ENCODE peak calls at places on chromosomes 12 and 14, in eight cellular contexts. S is renal cortical epithelial cell, W is NCI-H774, X is choroid plexus epithelial cell, I is NCI-H1105, T is COR-L47, E is Right ventricle myocardium superior, F is tibial artery. Q is an unnamed sample.

GRCh38 chr14:50007123-50007903 is 109.1 kb downstream of the VCPKMT start:
- DNase-seq in S (no peak), W (no peak), X (no peak), I (no peak), T (no peak), E (no peak), F (no peak), Q (peak; percentile 92)

GRCh38 chr14:89382487-89383170 is 34.4 kb downstream of the FOXN3 start:
- DNase-seq in S (no peak), W (no peak), X (no peak), I (no peak), T (no peak), E (no peak), F (no peak), Q (no peak)

GRCh38 chr12:105278043-105278697 is 42.2 kb upstream of the APPL2 start:
- DNase-seq in S (no peak), W (no peak), X (peak; percentile 56), I (no peak), T (no peak), E (no peak), F (no peak), Q (peak; percentile 30)

GRCh38 chr12:116726749-116727148 is 11.1 kb downstream of the SPRING1 start:
- DNase-seq in S (peak; percentile 37), W (no peak), X (peak; percentile 33), I (no peak), T (no peak), E (no peak), F (no peak), Q (no peak)

GRCh38 chr14:23437142-23438129 is 2.0 kb upstream of the MYH7 start:
- DNase-seq in S (no peak), W (no peak), X (no peak), I (no peak), T (no peak), E (no peak), F (peak; percentile 24), Q (no peak)

GRCh38 chr14:100476012-100476822 is 111.0 kb downstream of the BEGAIN start:
- DNase-seq in S (peak; percentile 81), W (no peak), X (peak; percentile 93), I (no peak), T (peak; percentile 90), E (no peak), F (no peak), Q (peak; percentile 74)

GRCh38 chr12:96117460-96117859 is 76.7 kb upstream of the ELK3 start:
- DNase-seq in S (no peak), W (no peak), X (no peak), I (no peak), T (no peak), E (no peak), F (no peak), Q (no peak)

GRCh38 chr12:120856980-120857379 is 47.2 kb downstream of the SPPL3 start:
- DNase-seq in S (no peak), W (no peak), X (no peak), I (no peak), T (no peak), E (no peak), F (no peak), Q (peak; percentile 26)

GRCh38 chr14:77681196-77682157 is 26.3 kb downstream of the ALKBH1 start:
- DNase-seq in S (peak; percentile 30), W (no peak), X (peak; percentile 35), I (no peak), T (peak; percentile 62), E (no peak), F (no peak), Q (no peak)

GRCh38 chr12:95158919-95159318 is 58.3 kb downstream of the FGD6 start:
- DNase-seq in S (no peak), W (no peak), X (no peak), I (no peak), T (no peak), E (no peak), F (no peak), Q (no peak)

GRCh38 chr14:76811561-76811960 is 1.1 kb downstream of the ANGEL1 start:
- DNase-seq in S (peak; percentile 56), W (no peak), X (peak; percentile 30), I (no peak), T (no peak), E (no peak), F (no peak), Q (no peak)

GRCh38 chr14:96905825-96906224 is 108.6 kb downstream of the VRK1 start:
- DNase-seq in S (no peak), W (no peak), X (peak; percentile 10), I (no peak), T (no peak), E (peak; percentile 52), F (no peak), Q (no peak)

GRCh38 chr12:22333186-22333745 is 1.2 kb downstream of the ST8SIA1 start:
- DNase-seq in S (no peak), W (no peak), X (peak; percentile 54), I (no peak), T (no peak), E (no peak), F (no peak), Q (no peak)

GRCh38 chr12:85155791-85156190 is 119.6 kb downstream of the LRRIQ1 start:
- DNase-seq in S (peak; percentile 47), W (no peak), X (peak; percentile 73), I (no peak), T (peak; percentile 35), E (no peak), F (no peak), Q (no peak)

GRCh38 chr12:52149651-52150241 is 42.1 kb downstream of the KRT80 start:
- DNase-seq in S (no peak), W (no peak), X (peak; percentile 69), I (no peak), T (no peak), E (peak; percentile 35), F (no peak), Q (peak; percentile 75)

GRCh38 chr12:119227292-119227691 is 48.6 kb downstream of the HSPB8 start:
- DNase-seq in S (peak; percentile 11), W (no peak), X (no peak), I (no peak), T (no peak), E (no peak), F (no peak), Q (no peak)

GRCh38 chr14:64764641-64765520 is 60.7 kb downstream of the PLEKHG3 start:
- DNase-seq in S (peak; percentile 44), W (no peak), X (peak; percentile 78), I (peak; percentile 62), T (peak; percentile 81), E (peak; percentile 84), F (peak; percentile 85), Q (peak; percentile 73)

GRCh38 chr12:26878661-26879119 is 45.7 kb upstream of the ITPR2 start:
- DNase-seq in S (peak; percentile 73), W (peak; percentile 42), X (peak; percentile 26), I (peak; percentile 94), T (peak; percentile 75), E (peak; percentile 89), F (peak; percentile 68), Q (no peak)

GRCh38 chr12:92938018-92938417 is 8.9 kb upstream of the EEA1 start:
- DNase-seq in S (no peak), W (no peak), X (no peak), I (no peak), T (no peak), E (no peak), F (no peak), Q (no peak)

GRCh38 chr12:64497484-64497883 is 45.6 kb downstream of the TBK1 start:
- DNase-seq in S (no peak), W (no peak), X (no peak), I (no peak), T (no peak), E (no peak), F (no peak), Q (no peak)

GRCh38 chr14:23364164-23364571 is 804 bp downstream of the EFS start:
- DNase-seq in S (no peak), W (no peak), X (no peak), I (no peak), T (no peak), E (peak; percentile 55), F (peak; percentile 88), Q (no peak)